ENCODE peak calls at places on chromosomes 1 and 21, in nine cellular contexts. I, A, U, R, O, E, T, D and Q are unnamed samples.

GRCh38 chr1:11731719-11732283 is 4.1 kb upstream of the AGTRAP start:
- DNase-seq in I (peak), D (no peak), O (peak), E (peak), U (peak), A (peak), R (no peak), T (peak), Q (no peak)

GRCh38 chr1:115168026-115168425 is 78.7 kb upstream of the TSPAN2 start:
- DNase-seq in A (no peak), R (no peak), E (peak), I (no peak), D (no peak), O (peak), U (no peak), T (no peak), Q (no peak)

GRCh38 chr1:218900621-218901020 is 273.1 kb upstream of the LYPLAL1 start:
- DNase-seq in O (no peak), E (no peak), R (no peak), T (no peak), U (no peak), A (no peak), D (no peak), I (no peak), Q (no peak)

GRCh38 chr1:19312782-19313635 is 883 bp downstream of the SLC66A1 start:
- DNase-seq in D (no peak), R (no peak), T (no peak), I (no peak), U (no peak), A (no peak), O (no peak), E (no peak), Q (no peak)

GRCh38 chr1:37722181-37723071 is 30.1 kb downstream of the CDCA8 start:
- DNase-seq in U (no peak), E (no peak), I (no peak), T (no peak), A (no peak), D (no peak), R (no peak), O (no peak), Q (no peak)

GRCh38 chr21:16124397-16125130 is 394.8 kb downstream of the USP25 start:
- DNase-seq in T (no peak), R (no peak), I (no peak), U (no peak), A (no peak), D (no peak), E (peak), O (peak), Q (no peak)

GRCh38 chr1:15797614-15798390 is 9.6 kb downstream of the UQCRHL start:
- DNase-seq in E (peak), D (no peak), O (no peak), A (no peak), T (no peak), I (no peak), R (no peak), U (no peak), Q (peak)

GRCh38 chr1:163436133-163436532 is 114.4 kb downstream of the NUF2 start:
- DNase-seq in R (no peak), A (no peak), D (no peak), I (no peak), E (no peak), U (no peak), T (no peak), O (no peak), Q (no peak)

GRCh38 chr1:78840447-78841251 is 165.9 kb downstream of the ADGRL4 start:
- DNase-seq in T (peak), U (no peak), A (no peak), I (no peak), O (peak), R (no peak), D (no peak), E (peak), Q (no peak)

GRCh38 chr1:24070821-24071393 is 41.0 kb downstream of the MYOM3 start:
- DNase-seq in I (peak), O (peak), U (peak), D (peak), A (peak), E (peak), T (peak), R (no peak), Q (peak)

GRCh38 chr1:228142616-228143203 is 2.6 kb downstream of the GUK1 start:
- DNase-seq in I (no peak), U (no peak), E (no peak), R (no peak), A (no peak), O (no peak), D (no peak), T (no peak), Q (no peak)

GRCh38 chr1:40838045-40838979 is 23.9 kb downstream of the CITED4 start:
- DNase-seq in A (no peak), E (no peak), D (no peak), R (no peak), I (no peak), O (no peak), U (no peak), T (no peak), Q (no peak)

GRCh38 chr1:42209516-42210370 is 45.2 kb upstream of the GUCA2A start:
- DNase-seq in I (no peak), R (no peak), D (no peak), T (no peak), E (peak), O (no peak), U (no peak), A (no peak), Q (no peak)

GRCh38 chr1:12097321-12097720 is 34.2 kb downstream of the TNFRSF8 start:
- DNase-seq in I (no peak), U (no peak), D (no peak), T (no peak), R (no peak), O (peak), A (no peak), E (peak), Q (no peak)

GRCh38 chr1:245932302-245932972 is 574.6 kb downstream of the SMYD3 start:
- DNase-seq in U (no peak), E (no peak), T (no peak), O (no peak), I (no peak), R (no peak), A (no peak), D (no peak), Q (no peak)

GRCh38 chr1:22553104-22553880 is 10.0 kb upstream of the EPHA8 start:
- DNase-seq in I (no peak), O (no peak), T (no peak), A (no peak), D (no peak), U (no peak), E (no peak), R (no peak), Q (peak)

GRCh38 chr1:64915381-64916274 is 50.7 kb downstream of the JAK1 start:
- DNase-seq in A (peak), D (no peak), E (peak), T (no peak), I (no peak), U (no peak), R (no peak), O (peak), Q (peak)

GRCh38 chr1:30868833-30869435 is 39.6 kb downstream of the SDC3 start:
- DNase-seq in D (no peak), A (no peak), O (no peak), E (no peak), R (no peak), U (no peak), T (no peak), I (no peak), Q (no peak)

GRCh38 chr1:36576677-36577076 is 94.0 kb upstream of the CSF3R start:
- DNase-seq in R (no peak), U (no peak), O (no peak), A (no peak), I (no peak), D (no peak), E (no peak), T (no peak), Q (no peak)

GRCh38 chr1:76961181-76961580 is 93.9 kb downstream of the ST6GALNAC5 start:
- DNase-seq in T (no peak), E (peak), D (no peak), O (peak), R (no peak), I (no peak), U (no peak), A (no peak), Q (no peak)

GRCh38 chr21:39386194-39386593 is 37.3 kb upstream of the HMGN1 start:
- DNase-seq in E (no peak), A (no peak), R (no peak), U (peak), D (no peak), T (no peak), O (no peak), I (no peak), Q (peak)

GRCh38 chr1:156727914-156728598 is at the start of gene METTL25B:
- DNase-seq in D (no peak), A (peak), U (peak), I (peak), E (peak), T (peak), O (peak), R (no peak), Q (peak)

GRCh38 chr1:8595332-8595731 is 222.1 kb downstream of the RERE start:
- DNase-seq in O (no peak), E (no peak), U (no peak), T (no peak), R (no peak), D (no peak), A (no peak), I (no peak), Q (no peak)
- H3K27ac ChIP-seq in O (no peak), E (no peak), U (no peak), T (no peak), R (no peak), D (no peak), A (no peak), I (no peak), Q (no peak)

GRCh38 chr1:53114581-53115400 is 27.6 kb downstream of the SLC1A7 start:
- DNase-seq in O (no peak), T (no peak), I (no peak), D (no peak), E (no peak), R (no peak), A (no peak), U (no peak), Q (no peak)
- H3K27ac ChIP-seq in O (no peak), T (no peak), I (no peak), D (no peak), E (peak), R (no peak), A (no peak), U (no peak), Q (peak)

GRCh38 chr1:92081031-92081430 is 886 bp downstream of the BTBD8 start:
- DNase-seq in I (no peak), T (no peak), A (no peak), D (no peak), O (no peak), U (no peak), E (no peak), R (no peak), Q (no peak)

GRCh38 chr1:92084651-92085050 is 4.5 kb downstream of the BTBD8 start:
- DNase-seq in T (no peak), O (no peak), U (no peak), I (no peak), R (no peak), E (no peak), A (no peak), D (no peak), Q (no peak)

GRCh38 chr1:92079441-92079840 is 704 bp upstream of the BTBD8 start:
- DNase-seq in R (no peak), U (no peak), T (no peak), A (no peak), O (no peak), D (no peak), E (no peak), I (no peak), Q (no peak)

GRCh38 chr1:92076363-92076762 is 1.2 kb upstream of the SETSIP start:
- DNase-seq in T (no peak), U (no peak), R (no peak), O (no peak), I (no peak), E (no peak), D (no peak), A (no peak), Q (no peak)

GRCh38 chr1:92080128-92080985 is at the start of gene BTBD8:
- DNase-seq in U (peak), R (peak), T (peak), E (peak), D (peak), A (peak), O (peak), I (peak), Q (peak)
- H3K27ac ChIP-seq in U (peak), R (peak), T (no peak), E (peak), D (no peak), A (peak), O (peak), I (peak), Q (peak)

DNA sequence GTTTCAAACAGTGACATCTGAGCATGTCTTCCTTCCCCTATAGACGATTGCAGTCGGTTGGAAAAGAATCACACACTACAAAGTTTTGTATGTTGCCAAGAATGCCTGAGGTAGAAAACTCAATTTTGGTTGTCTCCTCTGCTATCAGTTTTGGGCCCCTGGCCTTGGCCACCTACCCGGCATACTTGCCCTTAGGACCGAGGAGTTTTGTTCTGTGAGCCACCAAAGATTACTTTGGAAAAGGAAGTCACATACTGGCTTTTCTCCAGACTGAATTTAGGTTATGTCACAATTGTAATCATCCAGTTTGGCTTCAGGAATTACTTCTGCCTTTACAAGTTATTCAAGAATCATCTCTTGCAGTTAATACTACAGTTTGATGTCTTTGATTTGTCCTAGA is 71.4 kb downstream of the RGL1 start:
- DNase-seq in I (no peak), R (no peak), O (no peak), E (no peak), U (no peak), T (no peak), D (no peak), A (no peak), Q (no peak)
- H3K27ac ChIP-seq in I (no peak), R (peak), O (no peak), E (no peak), U (peak), T (no peak), D (no peak), A (peak), Q (no peak)

DNA sequence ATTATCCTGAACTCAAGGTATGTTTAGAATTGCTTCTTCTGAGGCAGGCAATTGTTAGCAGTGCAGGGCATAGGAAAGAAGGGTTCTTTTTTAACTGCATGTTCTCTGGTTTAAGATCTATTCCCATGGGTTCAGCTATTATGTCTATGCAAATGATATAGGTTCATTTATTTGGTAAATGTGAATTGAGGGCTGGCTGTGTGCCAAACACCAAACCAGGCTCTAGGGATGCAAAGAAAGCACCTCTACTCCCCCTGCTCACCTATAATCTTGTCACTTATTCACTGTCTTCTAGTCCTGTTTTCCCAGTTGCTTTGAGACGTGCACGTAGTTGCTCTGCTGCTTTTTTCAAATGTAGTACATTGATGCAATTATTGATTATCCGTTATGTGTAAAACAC is 691 bp upstream of the KIFAP3 start:
- DNase-seq in O (no peak), R (no peak), D (no peak), I (no peak), T (no peak), U (no peak), E (no peak), A (no peak), Q (peak)
- H3K27ac ChIP-seq in O (no peak), R (peak), D (no peak), I (peak), T (no peak), U (peak), E (no peak), A (peak), Q (peak)

DNA sequence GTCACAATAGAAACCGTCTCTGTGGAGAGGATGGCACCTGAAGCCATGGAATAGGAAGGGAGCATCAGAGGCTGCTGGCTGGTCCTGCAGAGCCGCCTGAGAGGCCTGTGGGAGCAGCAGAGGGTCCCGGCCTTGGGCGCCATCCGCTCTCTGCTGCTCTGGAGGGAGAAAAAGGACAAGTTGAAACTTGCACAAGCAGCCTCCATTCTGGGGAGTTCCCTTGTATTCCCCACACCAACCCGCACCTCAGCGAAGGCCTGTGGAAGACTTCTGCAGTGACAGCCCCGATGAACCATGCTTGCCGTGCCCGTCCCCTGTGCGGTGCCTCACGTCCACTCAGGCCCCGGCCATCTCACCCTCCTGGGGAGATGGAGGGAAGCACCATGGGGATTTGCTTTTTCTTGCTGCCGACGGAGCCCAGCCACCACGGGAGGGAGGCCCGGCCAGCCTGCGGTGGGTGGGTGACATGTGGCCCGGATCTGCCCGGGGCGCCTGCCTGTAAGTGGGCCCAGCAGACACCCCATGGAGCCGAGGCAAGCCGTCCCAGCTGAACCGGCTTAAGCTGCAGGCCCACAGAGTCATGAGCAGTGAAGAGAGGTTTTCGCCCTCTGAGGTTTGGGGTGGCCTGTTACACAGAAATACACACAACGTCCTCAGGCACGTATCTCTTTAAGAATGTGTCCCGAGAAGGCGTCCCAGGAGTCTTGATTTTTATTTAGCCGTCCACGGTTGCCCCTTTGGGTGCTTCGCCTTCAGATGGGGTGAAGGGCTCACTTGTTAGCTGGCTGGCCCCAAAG is 2.0 kb upstream of the ADARB1 start:
- DNase-seq in D (no peak), E (no peak), T (no peak), R (no peak), I (no peak), A (peak), O (no peak), U (no peak), Q (no peak)
- H3K27ac ChIP-seq in D (no peak), E (no peak), T (no peak), R (no peak), I (no peak), A (no peak), O (no peak), U (no peak), Q (no peak)

GRCh38 chr1:226704169-226704921 is 34.7 kb downstream of the ITPKB start:
- DNase-seq in T (no peak), R (no peak), E (no peak), D (no peak), U (no peak), O (no peak), A (no peak), I (no peak), Q (no peak)
- H3K27ac ChIP-seq in T (no peak), R (peak), E (no peak), D (no peak), U (no peak), O (no peak), A (peak), I (peak), Q (no peak)

GRCh38 chr21:46068516-46069079 is 29.3 kb upstream of the COL6A2 start:
- DNase-seq in D (no peak), I (no peak), O (no peak), R (no peak), A (peak), T (no peak), U (peak), E (no peak), Q (no peak)

GRCh38 chr21:46069166-46069565 is 28.7 kb upstream of the COL6A2 start:
- DNase-seq in I (no peak), U (no peak), D (no peak), O (no peak), R (no peak), A (peak), E (no peak), T (no peak), Q (no peak)

GRCh38 chr21:46066843-46067331 is 31.0 kb upstream of the COL6A2 start:
- DNase-seq in A (peak), I (no peak), T (peak), D (no peak), E (peak), R (no peak), U (peak), O (no peak), Q (no peak)

GRCh38 chr21:46065993-46066842 is 31.7 kb upstream of the COL6A2 start:
- DNase-seq in R (no peak), T (no peak), O (no peak), I (no peak), D (no peak), A (peak), U (peak), E (peak), Q (no peak)

GRCh38 chr21:46067505-46068201 is 30.3 kb upstream of the COL6A2 start:
- DNase-seq in O (no peak), D (no peak), R (no peak), I (no peak), T (no peak), E (no peak), A (peak), U (no peak), Q (no peak)
- H3K27ac ChIP-seq in O (no peak), D (no peak), R (peak), I (no peak), T (no peak), E (peak), A (peak), U (no peak), Q (no peak)